ENCODE peak calls at places on chromosome 7, in six cellular contexts. M is upper lobe of right lung; P is lower lobe of right lung; F is naive thymus-derived CD8-positive, alpha-beta T cell; Q is activated CD8-positive, alpha-beta T cell treated with anti-CD3 and anti-CD28 coated beads, Interleukin-2, amount 10 ng/mL, durations not matched to agents 7 days and 5 days; G is activated naive CD4-positive, alpha-beta T cell treated with anti-CD3 and anti-CD28 coated beads, Interleukin-2, amount 50 U/mL, for 72 hours. Y is an unnamed sample.

GRCh38 chr7:74047804-74048380 is 19.9 kb downstream of the ELN start:
- ATAC-seq in M (no peak), P (no peak), F (no peak), Q (no peak), G (no peak), Y (no peak)

GRCh38 chr7:13159467-13160184 is 472.2 kb downstream of the ARL4A start:
- ATAC-seq in M (no peak), P (no peak), F (no peak), Q (no peak), G (no peak), Y (no peak)

GRCh38 chr7:19397917-19398316 is 252.7 kb upstream of the FERD3L start:
- ATAC-seq in M (peak; percentile 87), P (peak; percentile 29), F (no peak), Q (no peak), G (no peak), Y (no peak)

GRCh38 chr7:77796960-77797359 is 1.3 kb downstream of the TMEM60 start:
- ATAC-seq in M (no peak), P (no peak), F (no peak), Q (no peak), G (no peak), Y (no peak)

GRCh38 chr7:52168085-52168484 is 851.5 kb upstream of the COBL start:
- ATAC-seq in M (no peak), P (no peak), F (no peak), Q (no peak), G (no peak), Y (no peak)

GRCh38 chr7:139495726-139496125 is 12.3 kb upstream of the KLRG2 start:
- ATAC-seq in M (no peak), P (no peak), F (no peak), Q (no peak), G (no peak), Y (no peak)

GRCh38 chr7:2864999-2865670 is 21.0 kb upstream of the GNA12 start:
- ATAC-seq in M (peak; percentile 49), P (peak; percentile 59), F (peak; percentile 61), Q (no peak), G (no peak), Y (no peak)

GRCh38 chr7:174704-175103 is 17.7 kb upstream of the FAM20C start:
- ATAC-seq in M (no peak), P (no peak), F (no peak), Q (no peak), G (no peak), Y (no peak)

GRCh38 chr7:20164420-20165145 is 52.6 kb downstream of the MACC1 start:
- ATAC-seq in M (no peak), P (no peak), F (no peak), Q (no peak), G (no peak), Y (no peak)

GRCh38 chr7:18590744-18591340 is 95.3 kb downstream of the HDAC9 start:
- ATAC-seq in M (peak; percentile 31), P (no peak), F (no peak), Q (no peak), G (no peak), Y (no peak)

GRCh38 chr7:44219371-44220045 is 18.7 kb downstream of the YKT6 start:
- ATAC-seq in M (no peak), P (no peak), F (no peak), Q (no peak), G (no peak), Y (no peak)

GRCh38 chr7:54546081-54546985 is 4.2 kb downstream of the VSTM2A start:
- ATAC-seq in M (peak; percentile 50), P (peak; percentile 39), F (no peak), Q (peak; percentile 49), G (no peak), Y (no peak)

GRCh38 chr7:2701406-2701805 is 13.4 kb downstream of the AMZ1 start:
- ATAC-seq in M (no peak), P (peak; percentile 11), F (no peak), Q (no peak), G (no peak), Y (no peak)

GRCh38 chr7:47531584-47532492 is 50.1 kb downstream of the TNS3 start:
- ATAC-seq in M (peak; percentile 35), P (peak; percentile 37), F (no peak), Q (no peak), G (no peak), Y (no peak)

GRCh38 chr7:18513343-18513742 is 17.8 kb downstream of the HDAC9 start:
- ATAC-seq in M (no peak), P (no peak), F (no peak), Q (no peak), G (no peak), Y (no peak)

GRCh38 chr7:39271386-39271785 is 293.7 kb downstream of the POU6F2 start:
- ATAC-seq in M (peak; percentile 67), P (peak; percentile 59), F (no peak), Q (no peak), G (no peak), Y (no peak)

GRCh38 chr7:83691095-83691494 is 42.2 kb upstream of the SEMA3E start:
- ATAC-seq in M (no peak), P (no peak), F (no peak), Q (no peak), G (no peak), Y (no peak)

GRCh38 chr7:143487566-143487965 is 9.9 kb downstream of the TAS2R41 start:
- ATAC-seq in M (peak; percentile 70), P (peak; percentile 62), F (no peak), Q (no peak), G (no peak), Y (no peak)

GRCh38 chr7:69603937-69604494 is 5.7 kb downstream of the AUTS2 start:
- ATAC-seq in M (no peak), P (no peak), F (peak; percentile 95), Q (peak; percentile 89), G (peak; percentile 54), Y (peak; percentile 76)

GRCh38 chr7:36979810-36980248 is 255.5 kb upstream of the AOAH start:
- ATAC-seq in M (no peak), P (peak; percentile 18), F (no peak), Q (no peak), G (no peak), Y (no peak)

GRCh38 chr7:152145853-152146466 is 120.5 kb downstream of the GALNT11 start:
- ATAC-seq in M (peak; percentile 82), P (peak; percentile 69), F (peak; percentile 35), Q (peak; percentile 47), G (peak; percentile 33), Y (peak; percentile 45)

GRCh38 chr7:148303295-148304013 is 287.1 kb upstream of the C7orf33 start:
- ATAC-seq in M (peak; percentile 35), P (no peak), F (no peak), Q (no peak), G (no peak), Y (no peak)

GRCh38 chr7:34249192-34249591 is 343.9 kb downstream of the BMPER start:
- ATAC-seq in M (no peak), P (no peak), F (no peak), Q (no peak), G (no peak), Y (no peak)

GRCh38 chr7:2117681-2118045 is 115.1 kb downstream of the MAD1L1 start:
- ATAC-seq in M (no peak), P (no peak), F (no peak), Q (no peak), G (peak; percentile 12), Y (no peak)

GRCh38 chr7:17558135-17558534 is 259.7 kb downstream of the AHR start:
- ATAC-seq in M (no peak), P (peak; percentile 37), F (no peak), Q (no peak), G (no peak), Y (no peak)

GRCh38 chr7:28126047-28127041 is 54.3 kb downstream of the JAZF1 start:
- ATAC-seq in M (peak; percentile 34), P (no peak), F (no peak), Q (no peak), G (no peak), Y (no peak)

GRCh38 chr7:7122701-7123281 is 59.6 kb upstream of the C1GALT1 start:
- ATAC-seq in M (peak; percentile 61), P (peak; percentile 89), F (no peak), Q (no peak), G (no peak), Y (no peak)

GRCh38 chr7:134480730-134481129 is 21.8 kb upstream of the AKR1B1 start:
- ATAC-seq in M (peak; percentile 63), P (no peak), F (no peak), Q (no peak), G (no peak), Y (no peak)

Y was measured in activated T-helper 17 cell treated with anti-CD3 and anti-CD28 coated beads, Interleukin-2, amount 50 U/mL, for 72 hours.